ENCODE peak calls at places on chromosomes 7 and 10, in ten cellular contexts. X is lower lobe of right lung, T is PC-3, I is colonic mucosa, Y is psoas muscle, P is spleen, L is uterus, K is astrocyte of the cerebellum, W is transverse colon, J is breast epithelium. S is an unnamed sample.

GRCh38 chr7:30596043-30596641 is 1.5 kb downstream of the GARS1 start:
- DNase-seq in X (no peak), T (peak), I (peak), Y (no peak), P (no peak), L (no peak), K (no peak), W (no peak), J (no peak), S (no peak)

GRCh38 chr7:91988213-91988612 is 47.6 kb downstream of the AKAP9 start:
- DNase-seq in X (no peak), T (no peak), I (no peak), Y (no peak), P (no peak), L (no peak), K (no peak), W (no peak), J (no peak), S (no peak)

GRCh38 chr7:140672382-140673062 is at the start of gene ADCK2:
- DNase-seq in X (peak), T (peak), I (peak), Y (peak), P (peak), L (peak), K (no peak), W (peak), J (no peak), S (no peak)

GRCh38 chr7:142440219-142441073 is 182.6 kb upstream of the PRSS58 start:
- DNase-seq in X (no peak), T (peak), I (no peak), Y (no peak), P (no peak), L (no peak), K (peak), W (no peak), J (no peak), S (peak)

GRCh38 chr10:119498889-119499864 is 43.3 kb downstream of the RGS10 start:
- DNase-seq in X (no peak), T (no peak), I (no peak), Y (no peak), P (no peak), L (no peak), K (no peak), W (no peak), J (no peak), S (no peak)

GRCh38 chr10:123069271-123069670 is 60.5 kb downstream of the ACADSB start:
- DNase-seq in X (no peak), T (no peak), I (no peak), Y (no peak), P (no peak), L (no peak), K (no peak), W (no peak), J (no peak), S (no peak)

GRCh38 chr10:3987142-3987974 is 202.3 kb upstream of the KLF6 start:
- DNase-seq in X (no peak), T (no peak), I (no peak), Y (no peak), P (no peak), L (no peak), K (no peak), W (no peak), J (no peak), S (no peak)

GRCh38 chr10:123560301-123561144 is 105.6 kb upstream of the GPR26 start:
- DNase-seq in X (no peak), T (no peak), I (peak), Y (no peak), P (peak), L (no peak), K (no peak), W (no peak), J (peak), S (no peak)

GRCh38 chr7:135320277-135320676 is 86.6 kb downstream of the STRA8 start:
- DNase-seq in X (peak), T (peak), I (peak), Y (peak), P (no peak), L (peak), K (peak), W (peak), J (peak), S (no peak)

GRCh38 chr10:110168601-110169481 is 38.6 kb upstream of the MXI1 start:
- DNase-seq in X (no peak), T (no peak), I (no peak), Y (no peak), P (peak), L (no peak), K (no peak), W (no peak), J (no peak), S (no peak)

GRCh38 chr7:133275008-133275407 is 22.1 kb downstream of the EXOC4 start:
- DNase-seq in X (no peak), T (peak), I (no peak), Y (no peak), P (no peak), L (no peak), K (no peak), W (no peak), J (no peak), S (no peak)

GRCh38 chr7:33788493-33788892 is 116.8 kb upstream of the BMPER start:
- DNase-seq in X (no peak), T (no peak), I (no peak), Y (no peak), P (no peak), L (no peak), K (no peak), W (no peak), J (no peak), S (no peak)

GRCh38 chr10:92688927-92689662 is 660 bp upstream of the HHEX start:
- DNase-seq in X (no peak), T (peak), I (peak), Y (no peak), P (no peak), L (peak), K (no peak), W (peak), J (no peak), S (no peak)

GRCh38 chr7:91518058-91518457 is 253.8 kb downstream of the FZD1 start:
- DNase-seq in X (no peak), T (no peak), I (no peak), Y (no peak), P (no peak), L (no peak), K (no peak), W (no peak), J (no peak), S (no peak)

GRCh38 chr10:64091889-64092288 is 570.7 kb downstream of the REEP3 start:
- DNase-seq in X (no peak), T (peak), I (peak), Y (no peak), P (no peak), L (no peak), K (no peak), W (no peak), J (no peak), S (no peak)

GRCh38 chr10:97648557-97649404 is 8.3 kb downstream of the PI4K2A start:
- DNase-seq in X (no peak), T (peak), I (peak), Y (no peak), P (no peak), L (no peak), K (no peak), W (no peak), J (no peak), S (peak)

GRCh38 chr7:158821173-158822021 is 7.9 kb downstream of the ESYT2 start:
- DNase-seq in X (no peak), T (peak), I (no peak), Y (peak), P (no peak), L (no peak), K (no peak), W (no peak), J (no peak), S (peak)

GRCh38 chr7:117645456-117646181 is 165.8 kb downstream of the CFTR start:
- DNase-seq in X (no peak), T (peak), I (no peak), Y (no peak), P (no peak), L (no peak), K (peak), W (no peak), J (no peak), S (no peak)

GRCh38 chr10:106310596-106310995 is 853.9 kb downstream of the SORCS1 start:
- DNase-seq in X (no peak), T (no peak), I (no peak), Y (no peak), P (no peak), L (no peak), K (no peak), W (no peak), J (no peak), S (no peak)

GRCh38 chr7:37085600-37085999 is 361.3 kb upstream of the AOAH start:
- DNase-seq in X (no peak), T (no peak), I (no peak), Y (no peak), P (no peak), L (no peak), K (no peak), W (no peak), J (no peak), S (no peak)

GRCh38 chr10:91296471-91296870 is 76.0 kb downstream of the PCGF5 start:
- DNase-seq in X (no peak), T (peak), I (no peak), Y (no peak), P (no peak), L (no peak), K (no peak), W (no peak), J (no peak), S (no peak)

GRCh38 chr7:142459557-142459963 is 201.7 kb upstream of the PRSS58 start:
- DNase-seq in X (no peak), T (peak), I (peak), Y (no peak), P (no peak), L (no peak), K (peak), W (peak), J (no peak), S (peak)

GRCh38 chr10:31586708-31587107 is 267.7 kb downstream of the ZEB1 start:
- DNase-seq in X (peak), T (no peak), I (no peak), Y (no peak), P (peak), L (no peak), K (no peak), W (no peak), J (no peak), S (no peak)

GRCh38 chr10:77578583-77579227 is 58.9 kb downstream of the KCNMA1 start:
- DNase-seq in X (no peak), T (peak), I (no peak), Y (no peak), P (no peak), L (no peak), K (no peak), W (no peak), J (no peak), S (no peak)

GRCh38 chr7:112500619-112501018 is 19.8 kb downstream of the LSMEM1 start:
- DNase-seq in X (no peak), T (peak), I (no peak), Y (no peak), P (no peak), L (no peak), K (no peak), W (no peak), J (no peak), S (no peak)
- TF ChIP-seq CTCF in X (no peak), T (peak), I (no peak), Y (no peak), P (no peak), L (no peak), K (peak), W (no peak), J (no peak), S (peak)

GRCh38 chr10:67978749-67979148 is 94.3 kb downstream of the SIRT1 start:
- DNase-seq in X (no peak), T (no peak), I (no peak), Y (no peak), P (no peak), L (no peak), K (no peak), W (no peak), J (no peak), S (no peak)

GRCh38 chr10:67971311-67971710 is 86.9 kb downstream of the SIRT1 start:
- DNase-seq in X (no peak), T (no peak), I (no peak), Y (no peak), P (no peak), L (no peak), K (no peak), W (no peak), J (no peak), S (no peak)

GRCh38 chr10:67977246-67977645 is 92.8 kb downstream of the SIRT1 start:
- DNase-seq in X (no peak), T (no peak), I (no peak), Y (no peak), P (no peak), L (no peak), K (no peak), W (no peak), J (no peak), S (no peak)

DNA sequence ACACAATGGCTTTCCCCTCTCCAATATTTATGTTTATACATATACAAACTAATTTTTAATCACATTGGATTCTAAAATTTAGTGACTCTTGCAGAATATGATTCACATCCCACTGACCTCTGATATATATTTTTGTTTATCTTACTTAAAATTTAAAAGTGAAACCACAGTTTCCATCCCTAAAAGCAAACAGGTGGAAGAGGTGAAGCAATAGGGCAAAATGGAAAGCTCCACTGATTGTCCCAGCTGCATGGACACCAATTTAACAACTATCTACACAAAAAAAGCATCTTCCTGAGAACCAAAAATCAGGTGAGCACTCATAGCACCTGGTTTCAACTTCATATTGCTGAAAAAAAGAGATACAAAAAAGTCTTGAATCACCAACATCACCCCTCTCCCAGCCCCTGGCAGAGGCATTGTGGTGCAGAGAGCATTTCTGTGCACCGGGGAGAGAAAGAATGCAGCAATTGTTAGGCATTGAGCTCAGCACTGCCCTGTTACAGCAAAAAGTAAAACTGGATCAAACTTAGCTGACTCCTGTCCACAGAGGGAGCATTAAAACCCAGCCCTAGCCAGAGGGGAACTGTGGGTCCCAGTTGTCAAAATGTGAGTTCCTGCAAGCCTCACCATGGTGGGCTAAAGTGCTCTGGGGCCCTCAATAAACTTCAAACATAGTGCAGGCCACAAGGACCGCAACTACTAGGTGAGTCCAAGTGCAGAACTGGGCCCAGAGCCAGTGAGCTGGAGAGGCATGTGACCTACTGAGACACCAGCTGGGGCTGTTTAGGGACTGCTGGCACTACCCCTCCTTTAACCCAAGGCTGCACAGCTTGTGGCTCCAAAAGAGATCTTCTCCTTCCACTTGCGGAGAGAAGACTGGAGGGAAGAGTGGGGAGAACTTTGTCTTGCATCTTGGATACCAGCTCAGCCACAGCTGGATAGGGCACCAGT is 92.1 kb downstream of the SIRT1 start:
- DNase-seq in X (no peak), T (peak), I (no peak), Y (peak), P (no peak), L (no peak), K (peak), W (no peak), J (peak), S (no peak)
- H3K4me3 ChIP-seq in X (no peak), T (no peak), I (no peak), Y (no peak), P (no peak), L (no peak), K (no peak), W (no peak), J (no peak), S (no peak)

DNA sequence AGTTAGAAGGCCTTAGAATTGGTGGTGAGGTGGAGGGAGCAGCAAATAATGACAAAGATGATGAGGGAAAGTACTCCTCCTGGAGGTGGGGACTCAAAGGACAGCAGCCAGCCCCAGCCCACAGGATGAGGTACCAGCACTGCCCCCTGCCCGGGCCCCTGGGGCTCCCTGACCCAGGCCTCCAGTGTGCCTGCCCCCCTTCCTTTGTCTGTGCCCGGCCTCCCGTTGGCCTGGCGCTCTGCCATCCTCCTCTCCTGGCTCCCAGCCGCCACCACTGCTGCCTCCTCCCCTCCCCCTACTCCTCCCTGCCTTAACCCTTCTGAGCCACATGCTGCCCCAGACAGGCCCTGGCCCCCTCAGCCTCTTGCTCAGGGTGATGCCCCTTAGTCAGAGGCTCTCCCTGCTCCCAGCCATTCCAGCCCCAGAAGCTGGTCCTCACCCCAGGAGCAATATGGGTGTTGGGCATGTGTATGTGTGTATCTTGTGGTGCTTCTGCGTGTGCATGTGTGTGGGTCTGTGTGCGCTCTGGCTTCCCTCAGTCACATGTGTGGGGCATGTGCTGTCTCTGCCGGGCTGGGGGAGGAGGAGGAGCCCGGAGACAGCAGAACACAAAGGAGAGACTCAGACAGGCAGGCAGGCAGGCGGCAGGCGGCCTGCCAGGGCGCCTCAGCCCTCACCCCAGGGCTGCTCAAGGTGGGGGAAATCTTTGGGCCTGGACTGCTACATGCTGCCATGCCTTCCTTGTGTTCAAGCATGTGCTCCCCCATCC is 2.6 kb downstream of the LDB1 start:
- DNase-seq in X (peak), T (no peak), I (peak), Y (peak), P (peak), L (peak), K (no peak), W (peak), J (peak), S (peak)
- TF ChIP-seq CTCF in X (peak), T (peak), I (no peak), Y (no peak), P (no peak), L (peak), K (peak), W (no peak), J (no peak), S (peak)

GRCh38 chr10:62016477-62017140 is 115.1 kb downstream of the ARID5B start:
- DNase-seq in X (no peak), T (no peak), I (no peak), Y (no peak), P (no peak), L (no peak), K (no peak), W (no peak), J (no peak), S (no peak)
- H3K4me3 ChIP-seq in X (no peak), T (no peak), I (no peak), Y (no peak), P (no peak), L (no peak), K (no peak), W (no peak), J (no peak), S (no peak)

DNA sequence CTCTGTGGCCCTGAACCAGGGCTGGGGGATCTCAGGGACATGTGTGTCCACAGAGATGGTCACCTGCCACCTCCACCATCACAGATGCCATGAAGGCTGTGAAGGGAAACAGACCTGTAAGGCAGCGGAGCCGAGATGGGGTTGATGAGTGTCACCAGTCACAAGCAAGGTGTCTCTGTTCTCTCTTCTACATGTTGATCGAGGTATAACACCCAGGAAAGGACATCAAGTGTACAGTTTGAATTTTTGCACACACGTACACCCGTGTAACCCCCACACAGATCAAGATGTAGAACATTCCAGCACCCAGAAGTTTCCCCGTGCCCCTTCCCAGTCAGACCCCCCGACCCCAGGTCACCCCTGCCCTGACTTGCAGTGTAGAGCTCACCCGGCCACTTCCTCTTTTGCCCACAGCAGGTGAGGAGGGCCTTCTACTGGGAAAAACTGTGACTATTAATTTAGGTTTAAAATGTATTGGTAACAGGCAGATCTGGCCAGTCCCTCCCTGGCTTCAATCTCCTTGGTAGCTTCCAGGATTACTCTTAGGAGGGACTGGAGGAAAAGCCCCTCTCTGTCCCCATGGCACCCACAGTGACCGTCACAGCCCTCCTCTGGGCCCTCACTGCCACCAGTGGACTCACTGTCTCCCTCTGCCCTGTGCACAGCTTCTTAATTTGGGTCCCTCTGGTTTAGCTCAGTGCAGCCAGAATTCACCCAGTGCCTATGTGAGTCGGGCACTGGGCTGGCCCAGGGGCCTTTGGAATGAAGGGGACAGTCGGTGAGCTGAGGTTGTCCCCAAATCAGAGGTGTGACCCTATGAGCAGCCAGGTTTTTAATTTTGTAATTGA is 108.2 kb downstream of the LHPP start:
- DNase-seq in X (no peak), T (no peak), I (no peak), Y (peak), P (peak), L (no peak), K (no peak), W (no peak), J (no peak), S (no peak)
- TF ChIP-seq CTCF in X (no peak), T (no peak), I (no peak), Y (no peak), P (no peak), L (no peak), K (no peak), W (no peak), J (no peak), S (no peak)

GRCh38 chr10:43647576-43647975 is 1.1 kb downstream of the ZNF32 start:
- DNase-seq in X (no peak), T (no peak), I (no peak), Y (no peak), P (no peak), L (no peak), K (no peak), W (no peak), J (no peak), S (no peak)
- H3K4me3 ChIP-seq in X (peak), T (peak), I (peak), Y (peak), P (peak), L (no peak), K (no peak), W (no peak), J (peak), S (no peak)

GRCh38 chr10:115932099-115932498 is 340.9 kb downstream of the GFRA1 start:
- DNase-seq in X (no peak), T (no peak), I (no peak), Y (no peak), P (no peak), L (no peak), K (no peak), W (no peak), J (no peak), S (no peak)
- TF ChIP-seq CTCF in X (no peak), T (no peak), I (no peak), Y (no peak), P (no peak), L (no peak), K (no peak), W (no peak), J (no peak), S (no peak)